ENCODE peak calls at places on chromosome 7, in ten cellular contexts. E is Panc1, B is adrenal gland, F is Karpas-422, P is heart left ventricle, G is AG10803, X is upper lobe of right lung, L is epithelial cell of esophagus, U is GM12864, Y is AG04450. O is an unnamed sample.

GRCh38 chr7:44767912-44768662 is 19.4 kb downstream of the ZMIZ2 start:
- DNase-seq in G (peak), P (peak), U (no peak), Y (peak), E (no peak), B (no peak), F (no peak), L (no peak), X (peak), O (peak)

GRCh38 chr7:47300472-47301021 is 281.4 kb downstream of the TNS3 start:
- DNase-seq in Y (no peak), X (no peak), E (no peak), L (no peak), G (no peak), U (no peak), P (no peak), F (no peak), B (peak), O (no peak)

GRCh38 chr7:107661081-107661864 is 645 bp downstream of the SLC26A4 start:
- DNase-seq in G (peak), Y (no peak), P (peak), F (no peak), X (peak), E (no peak), U (no peak), L (peak), B (peak), O (no peak)

GRCh38 chr7:101420436-101420835 is 57.8 kb downstream of the COL26A1 start:
- DNase-seq in E (no peak), U (no peak), L (no peak), G (no peak), X (no peak), B (no peak), F (peak), P (no peak), Y (no peak), O (no peak)

GRCh38 chr7:51430480-51431086 is 114.0 kb upstream of the COBL start:
- DNase-seq in F (peak), B (peak), X (no peak), G (peak), E (peak), U (peak), Y (no peak), P (peak), L (peak), O (peak)

GRCh38 chr7:42237162-42237821 is at the start of gene GLI3:
- DNase-seq in B (peak), F (peak), U (peak), E (no peak), G (peak), X (peak), Y (peak), P (peak), L (peak), O (peak)

GRCh38 chr7:78443811-78444210 is 645.2 kb downstream of the PHTF2 start:
- DNase-seq in Y (no peak), B (no peak), P (no peak), L (no peak), G (no peak), X (no peak), U (no peak), E (no peak), F (no peak), O (no peak)

GRCh38 chr7:7554021-7554432 is 12.7 kb upstream of the MIOS start:
- DNase-seq in U (no peak), F (no peak), E (no peak), G (peak), Y (no peak), X (no peak), P (no peak), B (no peak), L (no peak), O (no peak)

GRCh38 chr7:132216847-132217246 is 359.4 kb downstream of the PLXNA4 start:
- DNase-seq in G (no peak), Y (no peak), E (no peak), X (no peak), B (no peak), U (no peak), P (no peak), L (no peak), F (no peak), O (no peak)

GRCh38 chr7:99531354-99531765 is 20.6 kb downstream of the FAM200A start:
- DNase-seq in F (no peak), B (no peak), G (no peak), P (no peak), L (no peak), Y (no peak), U (no peak), E (no peak), X (no peak), O (no peak)

GRCh38 chr7:117212969-117213877 is 109.6 kb downstream of the WNT2 start:
- DNase-seq in G (peak), L (peak), F (peak), X (no peak), P (no peak), E (peak), Y (no peak), B (peak), U (peak), O (peak)

GRCh38 chr7:151686826-151687225 is 167.1 kb upstream of the RHEB start:
- DNase-seq in L (no peak), P (no peak), Y (no peak), G (peak), U (no peak), F (no peak), B (no peak), E (no peak), X (no peak), O (no peak)

GRCh38 chr7:87435546-87435945 is 39.9 kb downstream of the ABCB4 start:
- DNase-seq in U (no peak), P (no peak), X (no peak), F (no peak), E (no peak), Y (no peak), B (no peak), L (no peak), G (peak), O (no peak)

GRCh38 chr7:130894146-130895005 is 160.4 kb upstream of the KLF14 start:
- DNase-seq in L (no peak), F (no peak), P (peak), G (no peak), B (peak), X (peak), Y (no peak), E (no peak), U (no peak), O (no peak)

GRCh38 chr7:44978511-44979366 is at the start of gene MYO1G:
- DNase-seq in E (no peak), P (peak), G (no peak), L (no peak), B (no peak), U (peak), Y (no peak), F (peak), X (peak), O (peak)

GRCh38 chr7:17434191-17434590 is 135.7 kb downstream of the AHR start:
- DNase-seq in Y (no peak), G (peak), L (no peak), P (no peak), X (no peak), E (no peak), B (no peak), F (no peak), U (no peak), O (no peak)

GRCh38 chr7:94222516-94222915 is 172.2 kb upstream of the COL1A2 start:
- DNase-seq in E (no peak), F (no peak), X (no peak), B (no peak), P (no peak), Y (no peak), G (peak), L (no peak), U (no peak), O (no peak)

GRCh38 chr7:30812676-30813075 is 41.5 kb downstream of the MINDY4 start:
- DNase-seq in U (no peak), Y (no peak), B (peak), F (no peak), E (no peak), P (no peak), G (no peak), X (no peak), L (no peak), O (no peak)

GRCh38 chr7:93890464-93891068 is at the start of gene TFPI2:
- DNase-seq in U (peak), E (no peak), B (peak), F (no peak), P (peak), Y (no peak), L (peak), G (peak), X (peak), O (no peak)

GRCh38 chr7:79454325-79454960 is 976 bp upstream of the MAGI2 start:
- DNase-seq in U (no peak), G (peak), B (peak), L (peak), X (peak), P (peak), E (no peak), Y (peak), F (no peak), O (no peak)

GRCh38 chr7:129466796-129467195 is 32.6 kb downstream of the STRIP2 start:
- DNase-seq in B (no peak), G (no peak), E (no peak), L (no peak), U (no peak), F (no peak), P (no peak), X (no peak), Y (no peak), O (no peak)

GRCh38 chr7:158620418-158620817 is 32.8 kb upstream of the PTPRN2 start:
- DNase-seq in X (no peak), F (no peak), U (no peak), B (no peak), Y (no peak), P (no peak), G (no peak), E (no peak), L (no peak), O (no peak)

GRCh38 chr7:105743351-105743812 is 133.0 kb downstream of the ATXN7L1 start:
- DNase-seq in B (no peak), L (no peak), G (no peak), E (no peak), P (no peak), U (no peak), Y (no peak), X (no peak), F (no peak), O (peak)

GRCh38 chr7:149141893-149142292 is 5.4 kb upstream of the ZNF398 start:
- DNase-seq in Y (no peak), U (no peak), L (no peak), B (no peak), P (no peak), F (no peak), G (no peak), E (no peak), X (no peak), O (no peak)

GRCh38 chr7:120725376-120726039 is 132.4 kb downstream of the TSPAN12 start:
- DNase-seq in L (peak), X (no peak), F (peak), G (peak), P (no peak), B (no peak), U (peak), E (no peak), Y (no peak), O (no peak)

GRCh38 chr7:10474048-10474447 is 499.6 kb upstream of the PHF14 start:
- DNase-seq in Y (no peak), F (no peak), L (peak), X (no peak), P (no peak), E (no peak), G (no peak), U (no peak), B (no peak), O (no peak)

GRCh38 chr7:158549176-158549833 is 38.3 kb downstream of the PTPRN2 start:
- DNase-seq in G (no peak), E (no peak), Y (no peak), X (no peak), U (no peak), B (no peak), P (peak), F (no peak), L (no peak), O (no peak)

GRCh38 chr7:37081436-37081835 is 357.1 kb upstream of the AOAH start:
- DNase-seq in F (no peak), Y (no peak), E (no peak), U (no peak), P (peak), B (no peak), G (no peak), L (peak), X (no peak), O (no peak)

GRCh38 chr7:18087031-18087686 is 59.5 kb upstream of the PRPS1L1 start:
- DNase-seq in G (peak), L (peak), X (peak), E (no peak), B (no peak), P (no peak), U (no peak), Y (no peak), F (no peak), O (no peak)

GRCh38 chr7:69002416-69002815 is 595.9 kb upstream of the AUTS2 start:
- DNase-seq in G (peak), F (no peak), B (no peak), U (no peak), L (no peak), X (no peak), P (no peak), Y (no peak), E (no peak), O (no peak)

GRCh38 chr7:132333301-132333700 is 243.0 kb downstream of the PLXNA4 start:
- DNase-seq in U (no peak), B (no peak), L (no peak), Y (no peak), E (no peak), G (no peak), X (no peak), F (no peak), P (no peak), O (no peak)

GRCh38 chr7:30562909-30563308 is 31.8 kb upstream of the GARS1 start:
- DNase-seq in E (no peak), U (no peak), G (no peak), F (no peak), Y (no peak), X (no peak), B (no peak), L (no peak), P (no peak), O (no peak)

GRCh38 chr7:27187158-27187701 is 2.2 kb upstream of the HOXA11 start:
- DNase-seq in F (no peak), X (no peak), B (no peak), L (no peak), G (no peak), P (no peak), Y (no peak), U (no peak), E (no peak), O (no peak)
- H3K4me3 ChIP-seq in F (no peak), X (no peak), B (no peak), L (no peak), G (no peak), P (no peak), Y (no peak), U (no peak), E (no peak), O (no peak)

DNA sequence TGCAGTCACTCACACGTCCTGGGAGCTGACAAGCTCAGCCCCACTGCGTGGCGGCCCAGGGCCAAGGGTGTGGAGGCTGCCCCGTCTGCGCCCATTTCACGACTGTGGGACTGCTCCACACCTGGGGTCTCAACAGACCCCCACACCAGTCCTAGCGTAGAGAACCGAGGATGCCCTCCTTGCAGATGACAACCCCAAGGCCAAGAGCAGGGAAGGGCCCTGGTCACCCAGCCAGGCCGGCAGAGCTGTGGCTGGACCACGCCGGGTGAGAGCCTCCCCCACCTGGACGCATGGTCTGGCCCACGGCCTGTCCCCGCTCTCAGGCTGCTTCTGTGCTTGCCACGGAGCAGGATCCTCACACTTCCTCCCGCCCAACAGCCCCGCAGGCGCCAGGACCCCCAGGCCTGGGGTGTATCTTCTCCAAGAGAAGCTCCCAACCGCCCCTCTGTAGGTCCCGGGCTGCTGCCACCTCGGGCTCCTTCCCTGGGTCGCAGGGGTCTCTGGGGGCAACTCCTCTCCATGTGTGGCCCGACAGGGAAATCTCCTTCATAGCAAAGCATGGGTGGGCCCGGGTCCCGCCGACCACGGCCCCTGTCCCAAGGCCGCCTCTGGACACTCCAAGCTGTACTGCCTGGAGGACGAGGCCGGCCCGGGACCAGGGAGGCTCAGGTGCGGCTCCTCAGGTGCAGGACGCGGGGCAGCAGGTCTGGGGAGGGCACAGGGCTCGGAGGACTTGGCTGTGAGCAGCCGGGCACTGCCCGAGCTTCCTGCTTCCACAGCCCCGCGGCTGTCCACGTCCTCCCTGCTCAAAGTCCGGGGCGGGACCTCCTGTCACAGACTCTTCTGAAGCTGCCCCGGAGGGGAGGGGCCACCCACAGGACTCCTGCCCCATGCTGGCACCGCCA is 88.8 kb downstream of the FOXL3 start:
- DNase-seq in P (peak), B (peak), F (no peak), U (no peak), G (no peak), Y (no peak), L (no peak), E (no peak), X (peak), O (no peak)
- H3K4me3 ChIP-seq in P (peak), B (no peak), F (no peak), U (no peak), G (no peak), Y (no peak), L (no peak), E (peak), X (peak), O (no peak)

GRCh38 chr7:43590862-43591550 is 8.1 kb downstream of the STK17A start:
- DNase-seq in P (no peak), F (no peak), B (no peak), Y (no peak), X (no peak), G (no peak), L (no peak), E (no peak), U (peak), O (no peak)

GRCh38 chr7:43588477-43589132 is 5.7 kb downstream of the STK17A start:
- DNase-seq in B (no peak), Y (no peak), G (peak), X (no peak), E (no peak), L (no peak), U (no peak), F (no peak), P (no peak), O (no peak)

GRCh38 chr7:43591551-43592180 is 8.8 kb downstream of the STK17A start:
- DNase-seq in F (no peak), L (peak), E (no peak), G (peak), U (no peak), P (no peak), Y (no peak), X (no peak), B (no peak), O (peak)

GRCh38 chr7:43589133-43589478 is 6.2 kb downstream of the STK17A start:
- DNase-seq in F (no peak), X (no peak), U (no peak), E (no peak), P (no peak), B (no peak), L (no peak), Y (no peak), G (no peak), O (no peak)

GRCh38 chr7:43589728-43590127 is 6.8 kb downstream of the STK17A start:
- DNase-seq in Y (no peak), U (no peak), E (no peak), F (no peak), G (no peak), B (no peak), X (no peak), P (no peak), L (no peak), O (no peak)
- H3K4me3 ChIP-seq in Y (no peak), U (peak), E (no peak), F (no peak), G (no peak), B (no peak), X (no peak), P (no peak), L (no peak), O (no peak)

DNA sequence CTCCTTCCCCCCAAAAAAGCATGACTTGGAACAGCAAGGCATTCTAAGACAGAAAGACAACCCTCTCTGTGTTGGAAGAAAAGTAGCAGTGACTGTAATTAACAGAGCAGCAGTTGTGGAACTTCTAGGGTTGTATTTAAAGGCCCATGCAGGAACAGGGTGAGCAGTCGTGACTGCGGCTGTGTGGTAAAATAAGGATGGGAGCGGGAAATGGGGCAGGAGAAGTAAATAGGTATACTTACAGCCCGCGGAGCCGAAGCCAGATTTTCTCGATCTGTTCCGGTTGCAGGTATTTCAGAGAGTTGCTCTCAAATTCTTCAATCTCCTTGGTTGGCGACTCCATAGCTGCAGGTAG is 179 bp downstream of the PDE1C start:
- DNase-seq in B (no peak), G (no peak), U (no peak), L (no peak), P (no peak), F (no peak), Y (no peak), E (no peak), X (no peak), O (no peak)
- H3K4me3 ChIP-seq in B (no peak), G (peak), U (no peak), L (no peak), P (peak), F (no peak), Y (peak), E (no peak), X (peak), O (no peak)

GRCh38 chr7:134782121-134782623 is 2.7 kb downstream of the CALD1 start:
- DNase-seq in E (no peak), F (no peak), B (no peak), U (no peak), Y (no peak), G (peak), L (peak), X (no peak), P (no peak), O (no peak)

GRCh38 chr7:134779741-134780065 is 269 bp downstream of the CALD1 start:
- DNase-seq in E (no peak), X (no peak), F (no peak), L (no peak), P (no peak), B (no peak), Y (no peak), G (no peak), U (no peak), O (no peak)

GRCh38 chr7:134781171-134781570 is 1.7 kb downstream of the CALD1 start:
- DNase-seq in U (no peak), L (no peak), B (no peak), X (no peak), P (no peak), Y (no peak), G (no peak), F (no peak), E (no peak), O (no peak)

GRCh38 chr7:134778941-134779740 is at the start of gene CALD1:
- DNase-seq in P (peak), U (no peak), E (peak), G (peak), L (peak), F (no peak), Y (peak), B (peak), X (no peak), O (no peak)

GRCh38 chr7:134780166-134780853 is 876 bp downstream of the CALD1 start:
- DNase-seq in L (no peak), X (no peak), P (no peak), B (no peak), G (no peak), F (no peak), E (no peak), U (no peak), Y (no peak), O (no peak)
- H3K4me3 ChIP-seq in L (peak), X (peak), P (peak), B (peak), G (peak), F (no peak), E (no peak), U (no peak), Y (peak), O (no peak)

GRCh38 chr7:55214707-55215106 is 150.4 kb upstream of the LANCL2 start:
- DNase-seq in E (no peak), U (no peak), X (no peak), L (peak), Y (no peak), F (no peak), B (no peak), G (peak), P (no peak), O (no peak)
- H3K4me3 ChIP-seq in E (no peak), U (no peak), X (no peak), L (no peak), Y (no peak), F (no peak), B (no peak), G (no peak), P (no peak), O (no peak)

DNA sequence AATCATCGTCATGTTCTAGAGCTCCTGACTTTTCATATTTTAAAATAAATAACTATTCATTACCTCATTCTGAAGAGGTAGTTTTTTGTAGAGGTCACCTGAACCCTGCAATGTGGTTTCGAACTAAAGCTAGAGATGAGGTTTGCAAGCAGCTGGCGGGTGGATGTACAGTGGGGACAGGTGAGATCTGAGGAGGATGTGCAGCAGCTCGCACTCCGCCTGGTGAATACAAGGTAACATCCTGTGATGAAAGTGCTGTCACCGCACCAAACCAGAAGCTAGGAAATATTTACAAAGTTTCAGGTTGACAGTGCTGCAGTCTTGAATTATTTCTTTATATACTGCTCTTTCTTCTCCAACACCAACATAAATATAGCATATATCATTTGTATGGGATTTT is 26.5 kb downstream of the NDUFB2 start:
- DNase-seq in E (no peak), U (no peak), X (no peak), Y (no peak), P (no peak), G (no peak), L (no peak), B (no peak), F (no peak), O (no peak)
- H3K4me3 ChIP-seq in E (no peak), U (no peak), X (no peak), Y (no peak), P (no peak), G (no peak), L (no peak), B (no peak), F (no peak), O (no peak)

O was measured in HL-60.